ENCODE peak calls at places on chromosomes 5 and 9, in ten cellular contexts. S is stimulated activated CD4-positive, alpha-beta T cell treated with anti-CD3 and anti-CD28 coated beads, TNF-alpha, amount 100 ng/mL, for 1 hour; H is NCI-H1436; V is activated CD4-positive, alpha-beta T cell treated with anti-CD3 and anti-CD28 coated beads for 36 hours; Q is mucosa of descending colon; U is GM04504; L is stimulated activated CD8-positive, alpha-beta memory T cell treated with anti-CD3 and anti-CD28 coated beads, Interleukin-2, amount 100 ng/mL, for 48 hours; M is NCI-H82; R is A172; T is naive thymus-derived CD4-positive, alpha-beta T cell. P is an unnamed sample.

GRCh38 chr9:94919376-94920098 is 193.0 kb downstream of the AOPEP start:
- DNase-seq in L (no peak), M (no peak), U (no peak), V (no peak), Q (no peak), T (no peak), S (no peak), H (no peak), R (peak; percentile 93), P (no peak)

GRCh38 chr5:53482717-53483638 is 2.5 kb downstream of the FST start:
- DNase-seq in Q (peak; percentile 35), U (no peak), S (no peak), V (peak; percentile 47), H (no peak), L (peak; percentile 5), R (no peak), M (peak; percentile 10), T (peak; percentile 22), P (peak; percentile 16)

GRCh38 chr9:130869250-130869649 is 27.4 kb downstream of the QRFP start:
- DNase-seq in T (no peak), V (no peak), R (no peak), M (no peak), L (no peak), H (no peak), Q (peak; percentile 55), S (no peak), U (no peak), P (no peak)

GRCh38 chr5:77259479-77259878 is 49.0 kb downstream of the PDE8B start:
- DNase-seq in M (no peak), L (no peak), R (peak; percentile 4), Q (no peak), V (peak; percentile 11), U (no peak), S (no peak), T (no peak), H (no peak), P (no peak)

GRCh38 chr5:124090115-124090514 is 578.1 kb downstream of the CSNK1G3 start:
- DNase-seq in T (no peak), S (no peak), V (no peak), H (no peak), L (no peak), M (no peak), R (no peak), Q (no peak), U (no peak), P (no peak)

GRCh38 chr5:25028994-25029393 is 384.2 kb upstream of the CDH10 start:
- DNase-seq in Q (no peak), L (no peak), M (no peak), T (no peak), V (no peak), H (peak; percentile 12), U (no peak), R (peak; percentile 18), S (no peak), P (no peak)

GRCh38 chr5:179869641-179870402 is 11.2 kb upstream of the MRNIP start:
- DNase-seq in R (no peak), S (no peak), V (no peak), Q (peak; percentile 14), L (no peak), M (no peak), H (no peak), T (no peak), U (no peak), P (no peak)

GRCh38 chr5:76204713-76205112 is 121.5 kb downstream of the SV2C start:
- DNase-seq in M (peak; percentile 85), Q (no peak), H (no peak), L (no peak), U (no peak), S (no peak), R (no peak), T (no peak), V (no peak), P (no peak)

GRCh38 chr9:87599901-87600610 is 102.4 kb downstream of the DAPK1 start:
- DNase-seq in H (no peak), S (no peak), M (no peak), T (no peak), U (no peak), L (no peak), V (no peak), Q (no peak), R (peak; percentile 93), P (no peak)

GRCh38 chr5:38582662-38583061 is 26.2 kb upstream of the LIFR start:
- DNase-seq in H (no peak), M (no peak), L (no peak), Q (no peak), S (no peak), U (no peak), V (no peak), T (no peak), R (no peak), P (no peak)

GRCh38 chr5:139982157-139982974 is 60.7 kb downstream of the NRG2 start:
- DNase-seq in S (no peak), U (no peak), T (no peak), M (peak; percentile 81), R (peak; percentile 32), H (no peak), L (no peak), V (no peak), Q (no peak), P (no peak)

GRCh38 chr9:130768265-130768664 is 66.8 kb upstream of the ABL1 start:
- DNase-seq in L (no peak), S (no peak), Q (peak; percentile 70), V (no peak), U (no peak), T (no peak), R (no peak), M (no peak), H (no peak), P (no peak)

GRCh38 chr9:81686614-81687520 is 2.5 kb downstream of the TLE1 start:
- DNase-seq in H (peak; percentile 64), L (no peak), T (peak; percentile 14), U (peak; percentile 57), S (no peak), V (peak; percentile 59), M (peak; percentile 90), Q (peak; percentile 87), R (peak; percentile 76), P (peak; percentile 78)

GRCh38 chr5:77129386-77129785 is 42.3 kb upstream of the ZBED3 start:
- DNase-seq in L (peak; percentile 1), Q (no peak), H (peak; percentile 4), V (peak; percentile 58), T (no peak), S (no peak), U (no peak), R (peak; percentile 19), M (peak; percentile 61), P (no peak)

GRCh38 chr5:93117753-93118531 is 463.1 kb downstream of the NR2F1-AS1 start:
- DNase-seq in M (no peak), Q (no peak), V (no peak), U (no peak), R (no peak), H (no peak), T (no peak), L (no peak), S (no peak), P (no peak)

GRCh38 chr9:108300296-108301287 is 555.2 kb downstream of the ACTL7B start:
- DNase-seq in V (no peak), H (no peak), T (no peak), Q (no peak), L (no peak), U (no peak), R (no peak), S (no peak), M (no peak), P (no peak)

GRCh38 chr9:95857122-95857521 is 18.4 kb upstream of the ERCC6L2 start:
- DNase-seq in Q (no peak), M (peak; percentile 81), S (no peak), H (peak; percentile 59), U (no peak), V (no peak), R (peak; percentile 71), L (no peak), T (no peak), P (no peak)

GRCh38 chr9:12702160-12702758 is 9.1 kb downstream of the TYRP1 start:
- DNase-seq in S (no peak), M (peak; percentile 70), H (no peak), L (no peak), T (no peak), Q (peak; percentile 33), U (no peak), R (peak; percentile 72), V (no peak), P (peak; percentile 61)

GRCh38 chr9:99197987-99198386 is 23.8 kb downstream of the ALG2 start:
- DNase-seq in V (no peak), T (no peak), U (no peak), R (no peak), S (no peak), M (no peak), L (no peak), Q (no peak), H (no peak), P (no peak)

P was measured in NCI-H526 treated with DMSO at 0.1 percent for 48 hours.